ENCODE peak calls at places on chromosome 6, in nine cellular contexts. A, V, L, T, F, Y, C, U and D are unnamed samples.

GRCh38 chr6:13190391-13190790 is 137.9 kb downstream of the TBC1D7 start:
- DNase-seq in A (no peak), V (no peak), L (no peak), T (no peak), F (no peak), Y (no peak), C (no peak), U (no peak), D (no peak)

GRCh38 chr6:74070091-74070490 is 374.1 kb downstream of the CD109 start:
- DNase-seq in A (peak; percentile 13), V (no peak), L (no peak), T (no peak), F (no peak), Y (peak; percentile 4), C (no peak), U (no peak), D (no peak)

GRCh38 chr6:143842468-143842901 is 653 bp upstream of the LTV1 start:
- DNase-seq in A (peak; percentile 59), V (no peak), L (no peak), T (no peak), F (no peak), Y (peak; percentile 19), C (no peak), U (no peak), D (no peak)

GRCh38 chr6:137234505-137234863 is 15.3 kb upstream of the IFNGR1 start:
- DNase-seq in A (no peak), V (peak; percentile 19), L (no peak), T (no peak), F (no peak), Y (no peak), C (no peak), U (no peak), D (no peak)

GRCh38 chr6:168364793-168365421 is 45.3 kb upstream of the DACT2 start:
- DNase-seq in A (no peak), V (no peak), L (no peak), T (no peak), F (no peak), Y (no peak), C (no peak), U (no peak), D (no peak)

GRCh38 chr6:157787080-157787479 is 36.0 kb upstream of the SNX9 start:
- DNase-seq in A (peak; percentile 41), V (no peak), L (no peak), T (no peak), F (no peak), Y (no peak), C (peak; percentile 79), U (no peak), D (no peak)

GRCh38 chr6:41546475-41546865 is 289 bp downstream of the FOXP4 start:
- DNase-seq in A (no peak), V (no peak), L (no peak), T (no peak), F (no peak), Y (no peak), C (no peak), U (no peak), D (no peak)

GRCh38 chr6:126947070-126947469 is 171.4 kb upstream of the RSPO3 start:
- DNase-seq in A (peak; percentile 2), V (no peak), L (no peak), T (peak; percentile 43), F (no peak), Y (no peak), C (no peak), U (no peak), D (no peak)

GRCh38 chr6:91476000-91476399 is 889.1 kb upstream of the MAP3K7 start:
- DNase-seq in A (peak; percentile 78), V (no peak), L (peak; percentile 8), T (no peak), F (no peak), Y (peak; percentile 75), C (no peak), U (peak; percentile 37), D (peak; percentile 71)

GRCh38 chr6:28651161-28651560 is 125.5 kb downstream of the GPX5 start:
- DNase-seq in A (no peak), V (no peak), L (no peak), T (no peak), F (no peak), Y (peak; percentile 20), C (no peak), U (no peak), D (no peak)
- H3K27me3 ChIP-seq in A (no peaks in the 10 kb centered on the region), V (peaks cover 14% of the 10 kb centered on the region), L (no peaks in the 10 kb centered on the region), T (no peaks in the 10 kb centered on the region), F (peaks cover 73% of the 10 kb centered on the region), Y (no peaks in the 10 kb centered on the region), C (peaks cover 21% of the 10 kb centered on the region), U (peaks cover 3% of the 10 kb centered on the region), D (no peaks in the 10 kb centered on the region)

DNA sequence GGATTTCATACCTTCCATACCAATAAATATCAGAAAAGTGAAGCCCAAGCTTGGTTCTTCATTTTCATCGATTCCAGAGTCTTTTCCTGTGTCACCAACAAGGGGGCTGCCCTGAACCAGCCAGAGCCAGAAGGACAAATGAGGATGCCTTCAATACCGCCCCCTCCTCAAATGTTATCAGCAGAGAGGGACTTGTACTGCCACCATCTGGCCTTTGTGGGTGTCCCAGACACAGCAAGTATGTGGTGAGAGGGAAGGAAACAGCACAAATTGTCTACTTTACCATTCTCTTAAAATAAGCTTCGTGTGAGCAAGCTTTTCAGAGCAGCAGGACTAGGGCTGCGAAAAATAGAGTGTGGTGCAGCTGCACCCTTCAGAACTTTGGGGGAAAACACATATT is 165.3 kb downstream of the SOBP start:
- DNase-seq in A (no peak), V (no peak), L (peak; percentile 58), T (no peak), F (no peak), Y (no peak), C (no peak), U (no peak), D (peak; percentile 54)
- TF ChIP-seq CTCF in A (no peak), V (no peak), L (peak; percentile 80), T (no peak), F (no peak), Y (peak; percentile 48), C (peak; percentile 35), U (no peak), D (peak; percentile 82)

GRCh38 chr6:150596439-150596838 is 3.2 kb upstream of the PLEKHG1 start:
- DNase-seq in A (no peak), V (no peak), L (no peak), T (no peak), F (no peak), Y (no peak), C (no peak), U (no peak), D (no peak)
- H3K27me3 ChIP-seq in A (peaks cover 47% of the 10 kb centered on the region), V (no peaks in the 10 kb centered on the region), L (peaks cover 28% of the 10 kb centered on the region), T (no peaks in the 10 kb centered on the region), F (peaks cover 15% of the 10 kb centered on the region), Y (peaks cover 21% of the 10 kb centered on the region), C (no peaks in the 10 kb centered on the region), U (no peaks in the 10 kb centered on the region), D (peaks cover 39% of the 10 kb centered on the region)

GRCh38 chr6:31732029-31732428 is 2.9 kb upstream of the DDAH2 start:
- DNase-seq in A (no peak), V (no peak), L (no peak), T (no peak), F (no peak), Y (no peak), C (no peak), U (no peak), D (no peak)

GRCh38 chr6:31729515-31729978 is 448 bp upstream of the DDAH2 start:
- DNase-seq in A (peak; percentile 79), V (peak; percentile 97), L (peak; percentile 98), T (peak; percentile 95), F (peak; percentile 77), Y (peak; percentile 83), C (peak; percentile 95), U (peak; percentile 93), D (peak; percentile 86)

GRCh38 chr6:31730631-31731086 is 1.6 kb upstream of the DDAH2 start:
- DNase-seq in A (no peak), V (no peak), L (no peak), T (no peak), F (no peak), Y (no peak), C (peak; percentile 48), U (no peak), D (no peak)

GRCh38 chr6:31728767-31729514 is at the start of gene DDAH2:
- DNase-seq in A (no peak), V (no peak), L (no peak), T (peak; percentile 38), F (no peak), Y (no peak), C (peak; percentile 58), U (no peak), D (no peak)

DNA sequence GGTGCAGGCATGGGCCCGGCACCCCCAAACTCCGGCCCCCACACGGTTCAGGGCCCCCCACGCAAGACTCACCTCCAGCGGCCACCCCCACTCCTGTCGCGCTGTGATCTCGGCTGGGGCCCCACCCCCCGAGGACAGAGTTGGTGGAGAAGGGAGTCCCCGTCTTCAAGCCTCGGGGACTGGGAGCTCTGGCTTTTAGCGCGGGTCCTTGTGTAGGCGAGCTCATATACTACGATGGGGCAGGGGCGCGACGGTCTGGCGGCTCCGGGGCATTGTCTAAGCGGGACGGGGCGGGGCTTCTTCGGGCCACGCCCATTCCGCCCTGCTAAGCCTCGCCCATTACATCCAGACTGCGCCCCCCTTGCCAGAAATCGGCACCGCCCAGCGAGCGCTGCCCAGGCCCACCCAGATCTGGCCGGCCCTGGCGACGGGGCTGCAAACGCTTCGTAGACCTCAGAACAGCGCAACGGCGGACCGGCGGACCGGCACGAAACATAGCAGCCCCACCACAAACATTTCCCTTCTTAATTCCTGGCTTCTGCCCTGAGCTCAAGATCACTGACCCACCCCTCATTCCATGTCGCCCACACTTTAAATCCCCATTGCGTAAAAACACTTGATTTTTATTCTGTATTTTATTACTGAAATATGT is 1.0 kb upstream of the DDAH2 start:
- DNase-seq in A (peak; percentile 85), V (peak; percentile 97), L (peak; percentile 94), T (peak; percentile 94), F (peak; percentile 51), Y (peak; percentile 77), C (peak; percentile 84), U (peak; percentile 77), D (peak; percentile 96)
- TF ChIP-seq CTCF in A (no peak), V (no peak), L (peak; percentile 14), T (no peak), F (no peak), Y (no peak), C (no peak), U (no peak), D (no peak)